ENCODE peak calls at places on chromosome 18, in eight cellular contexts. One of them, this sample, is unnamed.

GRCh38 chr18:8635087-8635486 is 25.9 kb downstream of the RAB12 start:
- DNase-seq in bronchial epithelial cell: no peak
- DNase-seq in Peyer's patch: no peak
- DNase-seq in left lung: no peak
- DNase-seq in HL-60: no peak
- DNase-seq in mucosa of descending colon: no peak
- DNase-seq in WERI-Rb-1: no peak
- DNase-seq in dorsolateral prefrontal cortex: no peak
- DNase-seq in this sample: no peak

GRCh38 chr18:23719634-23720201 is 30.5 kb downstream of the LAMA3 start:
- DNase-seq in bronchial epithelial cell: peak
- DNase-seq in Peyer's patch: peak
- DNase-seq in left lung: no peak
- DNase-seq in HL-60: no peak
- DNase-seq in mucosa of descending colon: no peak
- DNase-seq in WERI-Rb-1: peak
- DNase-seq in dorsolateral prefrontal cortex: no peak
- DNase-seq in this sample: no peak

GRCh38 chr18:57150828-57151227 is 3.9 kb downstream of the BOD1L2 start:
- DNase-seq in bronchial epithelial cell: no peak
- DNase-seq in Peyer's patch: no peak
- DNase-seq in left lung: no peak
- DNase-seq in HL-60: no peak
- DNase-seq in mucosa of descending colon: no peak
- DNase-seq in WERI-Rb-1: peak
- DNase-seq in dorsolateral prefrontal cortex: no peak
- DNase-seq in this sample: no peak

GRCh38 chr18:79526468-79527460 is 131.0 kb downstream of the NFATC1 start:
- DNase-seq in bronchial epithelial cell: no peak
- DNase-seq in Peyer's patch: peak
- DNase-seq in left lung: no peak
- DNase-seq in HL-60: peak
- DNase-seq in mucosa of descending colon: no peak
- DNase-seq in WERI-Rb-1: no peak
- DNase-seq in dorsolateral prefrontal cortex: no peak
- DNase-seq in this sample: no peak

GRCh38 chr18:66066191-66066590 is 315.4 kb downstream of the CDH7 start:
- DNase-seq in bronchial epithelial cell: no peak
- DNase-seq in Peyer's patch: no peak
- DNase-seq in left lung: no peak
- DNase-seq in HL-60: no peak
- DNase-seq in mucosa of descending colon: no peak
- DNase-seq in WERI-Rb-1: no peak
- DNase-seq in dorsolateral prefrontal cortex: no peak
- DNase-seq in this sample: no peak

GRCh38 chr18:58887613-58887963 is 22.9 kb downstream of the ZNF532 start:
- DNase-seq in bronchial epithelial cell: no peak
- DNase-seq in Peyer's patch: peak
- DNase-seq in left lung: peak
- DNase-seq in HL-60: peak
- DNase-seq in mucosa of descending colon: peak
- DNase-seq in WERI-Rb-1: no peak
- DNase-seq in dorsolateral prefrontal cortex: peak
- DNase-seq in this sample: peak

GRCh38 chr18:34339155-34339554 is 114.4 kb upstream of the NOL4 start:
- DNase-seq in bronchial epithelial cell: no peak
- DNase-seq in Peyer's patch: no peak
- DNase-seq in left lung: no peak
- DNase-seq in HL-60: no peak
- DNase-seq in mucosa of descending colon: no peak
- DNase-seq in WERI-Rb-1: no peak
- DNase-seq in dorsolateral prefrontal cortex: no peak
- DNase-seq in this sample: no peak

GRCh38 chr18:34659579-34660517 is 50.2 kb upstream of the DTNA start:
- DNase-seq in bronchial epithelial cell: peak
- DNase-seq in Peyer's patch: peak
- DNase-seq in left lung: peak
- DNase-seq in HL-60: peak
- DNase-seq in mucosa of descending colon: peak
- DNase-seq in WERI-Rb-1: no peak
- DNase-seq in dorsolateral prefrontal cortex: peak
- DNase-seq in this sample: no peak

GRCh38 chr18:2881490-2882195 is 34.8 kb downstream of the EMILIN2 start:
- DNase-seq in bronchial epithelial cell: peak
- DNase-seq in Peyer's patch: peak
- DNase-seq in left lung: no peak
- DNase-seq in HL-60: no peak
- DNase-seq in mucosa of descending colon: peak
- DNase-seq in WERI-Rb-1: no peak
- DNase-seq in dorsolateral prefrontal cortex: no peak
- DNase-seq in this sample: no peak

GRCh38 chr18:54358495-54358793 is 738 bp downstream of the C18orf54 start:
- DNase-seq in bronchial epithelial cell: peak
- DNase-seq in Peyer's patch: no peak
- DNase-seq in left lung: peak
- DNase-seq in HL-60: no peak
- DNase-seq in mucosa of descending colon: no peak
- DNase-seq in WERI-Rb-1: no peak
- DNase-seq in dorsolateral prefrontal cortex: no peak
- DNase-seq in this sample: no peak

GRCh38 chr18:7021994-7022840 is 95.4 kb downstream of the LAMA1 start:
- DNase-seq in bronchial epithelial cell: peak
- DNase-seq in Peyer's patch: peak
- DNase-seq in left lung: no peak
- DNase-seq in HL-60: peak
- DNase-seq in mucosa of descending colon: no peak
- DNase-seq in WERI-Rb-1: peak
- DNase-seq in dorsolateral prefrontal cortex: no peak
- DNase-seq in this sample: no peak

GRCh38 chr18:37604032-37604431 is 38.4 kb upstream of the CELF4 start:
- DNase-seq in bronchial epithelial cell: no peak
- DNase-seq in Peyer's patch: no peak
- DNase-seq in left lung: no peak
- DNase-seq in HL-60: no peak
- DNase-seq in mucosa of descending colon: no peak
- DNase-seq in WERI-Rb-1: no peak
- DNase-seq in dorsolateral prefrontal cortex: no peak
- DNase-seq in this sample: no peak

GRCh38 chr18:26628017-26628416 is 79.7 kb upstream of the KCTD1 start:
- DNase-seq in bronchial epithelial cell: no peak
- DNase-seq in Peyer's patch: no peak
- DNase-seq in left lung: no peak
- DNase-seq in HL-60: no peak
- DNase-seq in mucosa of descending colon: no peak
- DNase-seq in WERI-Rb-1: no peak
- DNase-seq in dorsolateral prefrontal cortex: no peak
- DNase-seq in this sample: no peak

GRCh38 chr18:58632557-58632956 is 3.7 kb upstream of the ALPK2 start:
- DNase-seq in bronchial epithelial cell: no peak
- DNase-seq in Peyer's patch: no peak
- DNase-seq in left lung: no peak
- DNase-seq in HL-60: no peak
- DNase-seq in mucosa of descending colon: no peak
- DNase-seq in WERI-Rb-1: no peak
- DNase-seq in dorsolateral prefrontal cortex: no peak
- DNase-seq in this sample: no peak

GRCh38 chr18:41906528-41907256 is 48.3 kb upstream of the PIK3C3 start:
- DNase-seq in bronchial epithelial cell: peak
- DNase-seq in Peyer's patch: no peak
- DNase-seq in left lung: no peak
- DNase-seq in HL-60: peak
- DNase-seq in mucosa of descending colon: no peak
- DNase-seq in WERI-Rb-1: no peak
- DNase-seq in dorsolateral prefrontal cortex: no peak
- DNase-seq in this sample: peak

GRCh38 chr18:61703508-61703907 is 189.3 kb downstream of the RNF152 start:
- DNase-seq in bronchial epithelial cell: peak
- DNase-seq in Peyer's patch: no peak
- DNase-seq in left lung: no peak
- DNase-seq in HL-60: no peak
- DNase-seq in mucosa of descending colon: no peak
- DNase-seq in WERI-Rb-1: no peak
- DNase-seq in dorsolateral prefrontal cortex: no peak
- DNase-seq in this sample: no peak

GRCh38 chr18:6058941-6059340 is 163.6 kb upstream of the TMEM200C start:
- DNase-seq in bronchial epithelial cell: peak
- DNase-seq in Peyer's patch: no peak
- DNase-seq in left lung: no peak
- DNase-seq in HL-60: no peak
- DNase-seq in mucosa of descending colon: no peak
- DNase-seq in WERI-Rb-1: no peak
- DNase-seq in dorsolateral prefrontal cortex: no peak
- DNase-seq in this sample: no peak

GRCh38 chr18:77016936-77017335 is 115.6 kb downstream of the MBP start:
- DNase-seq in bronchial epithelial cell: no peak
- DNase-seq in Peyer's patch: no peak
- DNase-seq in left lung: no peak
- DNase-seq in HL-60: no peak
- DNase-seq in mucosa of descending colon: peak
- DNase-seq in WERI-Rb-1: no peak
- DNase-seq in dorsolateral prefrontal cortex: peak
- DNase-seq in this sample: no peak

GRCh38 chr18:50051288-50051687 is 143.7 kb downstream of the MYO5B start:
- DNase-seq in bronchial epithelial cell: peak
- DNase-seq in Peyer's patch: no peak
- DNase-seq in left lung: no peak
- DNase-seq in HL-60: no peak
- DNase-seq in mucosa of descending colon: no peak
- DNase-seq in WERI-Rb-1: peak
- DNase-seq in dorsolateral prefrontal cortex: no peak
- DNase-seq in this sample: no peak
- TF ChIP-seq CTCF in bronchial epithelial cell: peak
- TF ChIP-seq CTCF in Peyer's patch: no peak
- TF ChIP-seq CTCF in left lung: no peak
- TF ChIP-seq CTCF in HL-60: no peak
- TF ChIP-seq CTCF in mucosa of descending colon: no peak
- TF ChIP-seq CTCF in WERI-Rb-1: peak
- TF ChIP-seq CTCF in dorsolateral prefrontal cortex: no peak
- TF ChIP-seq CTCF in this sample: no peak

GRCh38 chr18:35949903-35950627 is 22.4 kb upstream of the RMP24 start:
- DNase-seq in bronchial epithelial cell: peak
- DNase-seq in Peyer's patch: peak
- DNase-seq in left lung: peak
- DNase-seq in HL-60: peak
- DNase-seq in mucosa of descending colon: no peak
- DNase-seq in WERI-Rb-1: peak
- DNase-seq in dorsolateral prefrontal cortex: peak
- DNase-seq in this sample: no peak

GRCh38 chr18:35953688-35954087 is 18.8 kb upstream of the RMP24 start:
- DNase-seq in bronchial epithelial cell: no peak
- DNase-seq in Peyer's patch: no peak
- DNase-seq in left lung: no peak
- DNase-seq in HL-60: no peak
- DNase-seq in mucosa of descending colon: no peak
- DNase-seq in WERI-Rb-1: no peak
- DNase-seq in dorsolateral prefrontal cortex: no peak
- DNase-seq in this sample: no peak

GRCh38 chr18:35948080-35948479 is 24.4 kb upstream of the RMP24 start:
- DNase-seq in bronchial epithelial cell: no peak
- DNase-seq in Peyer's patch: no peak
- DNase-seq in left lung: no peak
- DNase-seq in HL-60: no peak
- DNase-seq in mucosa of descending colon: no peak
- DNase-seq in WERI-Rb-1: no peak
- DNase-seq in dorsolateral prefrontal cortex: no peak
- DNase-seq in this sample: no peak

GRCh38 chr18:35949090-35949489 is 23.4 kb upstream of the RMP24 start:
- DNase-seq in bronchial epithelial cell: no peak
- DNase-seq in Peyer's patch: no peak
- DNase-seq in left lung: no peak
- DNase-seq in HL-60: no peak
- DNase-seq in mucosa of descending colon: no peak
- DNase-seq in WERI-Rb-1: no peak
- DNase-seq in dorsolateral prefrontal cortex: no peak
- DNase-seq in this sample: no peak

GRCh38 chr18:35950628-35950982 is 21.9 kb upstream of the RMP24 start:
- DNase-seq in bronchial epithelial cell: no peak
- DNase-seq in Peyer's patch: no peak
- DNase-seq in left lung: no peak
- DNase-seq in HL-60: no peak
- DNase-seq in mucosa of descending colon: no peak
- DNase-seq in WERI-Rb-1: peak
- DNase-seq in dorsolateral prefrontal cortex: no peak
- DNase-seq in this sample: no peak
- H3K4me3 ChIP-seq in bronchial epithelial cell: no peak
- H3K4me3 ChIP-seq in Peyer's patch: peak
- H3K4me3 ChIP-seq in left lung: peak
- H3K4me3 ChIP-seq in HL-60: no peak
- H3K4me3 ChIP-seq in mucosa of descending colon: no peak
- H3K4me3 ChIP-seq in WERI-Rb-1: peak
- H3K4me3 ChIP-seq in dorsolateral prefrontal cortex: peak
- H3K4me3 ChIP-seq in this sample: no peak

DNA sequence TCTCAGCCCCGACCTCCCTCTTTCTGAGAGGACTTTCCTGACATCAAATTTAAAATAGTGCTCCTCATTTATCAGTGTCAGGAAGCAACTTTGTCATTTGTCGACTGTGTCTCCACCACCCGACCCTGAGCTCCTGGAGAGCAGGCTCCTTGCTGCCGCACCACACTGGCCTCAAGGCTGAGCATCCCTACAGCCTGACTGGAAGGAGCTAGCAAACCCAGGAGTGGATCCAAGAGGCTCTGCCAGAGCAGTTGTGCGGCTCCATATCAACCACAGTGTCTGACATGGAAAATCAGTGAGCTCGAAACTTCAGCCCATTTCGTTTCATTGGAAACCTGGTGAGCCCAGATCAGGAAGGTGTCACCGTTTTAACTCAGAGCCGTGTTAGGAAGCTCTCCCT is 125.2 kb downstream of the PTGR3 start:
- DNase-seq in bronchial epithelial cell: no peak
- DNase-seq in Peyer's patch: no peak
- DNase-seq in left lung: no peak
- DNase-seq in HL-60: no peak
- DNase-seq in mucosa of descending colon: no peak
- DNase-seq in WERI-Rb-1: no peak
- DNase-seq in dorsolateral prefrontal cortex: no peak
- DNase-seq in this sample: no peak
- TF ChIP-seq CTCF in bronchial epithelial cell: no peak
- TF ChIP-seq CTCF in Peyer's patch: no peak
- TF ChIP-seq CTCF in left lung: no peak
- TF ChIP-seq CTCF in HL-60: no peak
- TF ChIP-seq CTCF in mucosa of descending colon: no peak
- TF ChIP-seq CTCF in WERI-Rb-1: no peak
- TF ChIP-seq CTCF in dorsolateral prefrontal cortex: no peak
- TF ChIP-seq CTCF in this sample: no peak

GRCh38 chr18:72160504-72161445 is 383.4 kb downstream of the CBLN2 start:
- DNase-seq in bronchial epithelial cell: peak
- DNase-seq in Peyer's patch: no peak
- DNase-seq in left lung: no peak
- DNase-seq in HL-60: no peak
- DNase-seq in mucosa of descending colon: no peak
- DNase-seq in WERI-Rb-1: no peak
- DNase-seq in dorsolateral prefrontal cortex: no peak
- DNase-seq in this sample: no peak

DNA sequence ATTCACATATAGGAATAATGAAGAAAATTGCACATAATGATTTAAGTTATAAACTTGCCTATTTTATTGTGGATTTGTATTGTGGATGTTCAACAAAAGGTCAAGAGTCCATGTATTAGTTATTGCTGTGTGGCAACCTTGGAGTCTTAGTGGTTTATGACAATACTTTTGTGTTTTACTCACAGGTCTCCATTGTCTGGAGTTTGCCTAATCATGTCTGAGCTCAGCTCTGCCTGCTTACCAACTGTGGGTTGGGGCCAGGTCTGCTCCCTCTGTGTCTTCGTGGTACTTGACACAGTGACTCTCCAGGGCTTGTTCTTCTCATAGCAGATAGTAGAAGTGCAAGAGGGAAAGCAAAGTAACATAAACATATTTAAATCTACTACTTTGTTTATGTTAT is 382.5 kb downstream of the CBLN2 start:
- DNase-seq in bronchial epithelial cell: peak
- DNase-seq in Peyer's patch: no peak
- DNase-seq in left lung: no peak
- DNase-seq in HL-60: no peak
- DNase-seq in mucosa of descending colon: no peak
- DNase-seq in WERI-Rb-1: no peak
- DNase-seq in dorsolateral prefrontal cortex: no peak
- DNase-seq in this sample: no peak
- H3K4me3 ChIP-seq in bronchial epithelial cell: no peak
- H3K4me3 ChIP-seq in Peyer's patch: no peak
- H3K4me3 ChIP-seq in left lung: no peak
- H3K4me3 ChIP-seq in HL-60: no peak
- H3K4me3 ChIP-seq in mucosa of descending colon: no peak
- H3K4me3 ChIP-seq in WERI-Rb-1: no peak
- H3K4me3 ChIP-seq in dorsolateral prefrontal cortex: no peak
- H3K4me3 ChIP-seq in this sample: no peak

This sample was measured in GM12864.